ENCODE peak calls at places on chromosome 10, in nine cellular contexts. R is HEK293T; W is neural crest cell; Y is activated naive CD4-positive, alpha-beta T cell treated with anti-CD3 and anti-CD28 coated beads, Interleukin-2, amount 50 U/mL, for 16 hours; Q is uterus; S is PC-9; J is nucleus accumbens; F is B cell; G is AG20443. H is an unnamed sample.

GRCh38 chr10:69089638-69090599 is 2.0 kb downstream of the SRGN start:
- DNase-seq in J (no peak), F (peak; percentile 60), Y (peak; percentile 78), R (no peak), Q (peak; percentile 32), G (no peak), S (no peak), W (no peak), H (peak; percentile 59)

GRCh38 chr10:22564060-22564459 is 150.3 kb downstream of the PIP4K2A start:
- DNase-seq in Q (no peak), Y (no peak), J (no peak), W (no peak), G (no peak), R (no peak), F (no peak), S (no peak), H (no peak)

GRCh38 chr10:63003816-63004453 is 129.2 kb upstream of the NRBF2 start:
- DNase-seq in Y (no peak), J (no peak), F (peak; percentile 4), Q (no peak), R (no peak), W (no peak), G (peak; percentile 13), S (no peak), H (no peak)

GRCh38 chr10:15442056-15442455 is 71.0 kb upstream of the FAM171A1 start:
- DNase-seq in S (no peak), Q (no peak), W (no peak), Y (no peak), J (no peak), F (no peak), G (no peak), R (no peak), H (no peak)

GRCh38 chr10:76274933-76275332 is 843.5 kb downstream of the LRMDA start:
- DNase-seq in G (no peak), J (no peak), Y (no peak), F (no peak), Q (no peak), S (no peak), W (no peak), R (no peak), H (no peak)

GRCh38 chr10:14253079-14253478 is 77.6 kb downstream of the FRMD4A start:
- DNase-seq in S (no peak), Q (no peak), J (no peak), R (no peak), Y (no peak), F (no peak), G (no peak), W (no peak), H (no peak)

GRCh38 chr10:125159932-125160855 is at the start of gene CTBP2:
- DNase-seq in S (no peak), Q (peak; percentile 76), W (peak; percentile 52), R (peak; percentile 72), G (peak; percentile 78), F (peak; percentile 17), Y (no peak), J (peak; percentile 65), H (no peak)

GRCh38 chr10:124344266-124344590 is 74.5 kb downstream of the OAT start:
- DNase-seq in S (no peak), G (no peak), W (no peak), F (no peak), R (no peak), Y (no peak), Q (no peak), J (no peak), H (no peak)

GRCh38 chr10:80493482-80494021 is 39.4 kb downstream of the TSPAN14 start:
- DNase-seq in Q (no peak), R (no peak), F (no peak), W (no peak), J (no peak), S (no peak), Y (no peak), G (peak; percentile 81), H (no peak)

GRCh38 chr10:119595134-119595714 is 1.5 kb downstream of the TIAL1 start:
- DNase-seq in J (no peak), Y (no peak), Q (no peak), W (no peak), R (no peak), G (no peak), F (no peak), S (peak; percentile 38), H (no peak)

GRCh38 chr10:90587081-90587491 is 270.8 kb downstream of the HTR7 start:
- DNase-seq in G (no peak), S (peak; percentile 54), F (no peak), Y (no peak), R (no peak), J (no peak), Q (no peak), W (no peak), H (no peak)

GRCh38 chr10:28215930-28216329 is 86.9 kb downstream of the MPP7 start:
- DNase-seq in G (no peak), Y (no peak), J (no peak), Q (no peak), W (no peak), S (no peak), R (no peak), F (no peak), H (no peak)

GRCh38 chr10:88932539-88933256 is 19.9 kb downstream of the ACTA2 start:
- DNase-seq in S (peak; percentile 79), Y (peak; percentile 27), F (peak; percentile 53), Q (peak; percentile 80), R (peak; percentile 71), J (peak; percentile 31), W (peak; percentile 31), G (peak; percentile 76), H (peak; percentile 35)

GRCh38 chr10:25522946-25523608 is 348.3 kb downstream of the GPR158 start:
- DNase-seq in G (no peak), Q (no peak), S (no peak), Y (no peak), F (no peak), J (no peak), W (no peak), R (peak; percentile 16), H (no peak)

GRCh38 chr10:129941199-129942018 is 22.7 kb downstream of the EBF3 start:
- DNase-seq in G (no peak), J (no peak), Y (no peak), Q (no peak), R (no peak), F (no peak), W (no peak), S (no peak), H (no peak)

GRCh38 chr10:118034755-118035154 is 12.0 kb downstream of the RAB11FIP2 start:
- DNase-seq in Y (no peak), J (no peak), S (no peak), G (no peak), W (no peak), F (no peak), Q (no peak), R (no peak), H (no peak)

GRCh38 chr10:132248455-132249231 is 59.1 kb downstream of the STK32C start:
- DNase-seq in R (peak; percentile 99), F (peak; percentile 63), J (no peak), G (peak; percentile 91), Q (no peak), Y (peak; percentile 54), S (no peak), W (peak; percentile 70), H (peak; percentile 71)

GRCh38 chr10:15540729-15541128 is 169.6 kb upstream of the FAM171A1 start:
- DNase-seq in G (no peak), J (no peak), R (no peak), Q (no peak), S (no peak), F (no peak), Y (no peak), W (no peak), H (no peak)

GRCh38 chr10:70934701-70935100 is 46.3 kb upstream of the PCBD1 start:
- DNase-seq in Y (no peak), Q (no peak), G (no peak), R (no peak), J (no peak), F (no peak), S (no peak), W (no peak), H (no peak)

GRCh38 chr10:63217120-63217605 is 84.0 kb downstream of the NRBF2 start:
- DNase-seq in G (peak; percentile 44), W (no peak), S (peak; percentile 64), Q (no peak), J (no peak), R (peak; percentile 25), F (peak; percentile 58), Y (no peak), H (no peak)

GRCh38 chr10:82377608-82378007 is 502.6 kb downstream of the NRG3 start:
- DNase-seq in J (no peak), R (no peak), G (no peak), S (no peak), F (no peak), W (no peak), Y (no peak), Q (no peak), H (no peak)

GRCh38 chr10:13271552-13272163 is 28.2 kb downstream of the PHYH start:
- DNase-seq in J (peak; percentile 20), G (peak; percentile 39), W (peak; percentile 50), F (peak; percentile 52), Y (peak; percentile 35), Q (peak; percentile 22), R (peak; percentile 67), S (no peak), H (peak; percentile 53)

GRCh38 chr10:123890246-123890645 is 1.4 kb downstream of the CPXM2 start:
- DNase-seq in R (no peak), Y (no peak), F (no peak), G (peak; percentile 43), Q (no peak), W (no peak), S (no peak), J (peak; percentile 39), H (no peak)

GRCh38 chr10:72318383-72319262 is 36.1 kb downstream of the DNAJB12 start:
- DNase-seq in R (no peak), F (no peak), Y (no peak), W (no peak), S (peak; percentile 84), J (no peak), Q (no peak), G (no peak), H (no peak)

GRCh38 chr10:97336942-97337719 is 2.6 kb upstream of the FRAT2 start:
- DNase-seq in Q (no peak), G (no peak), F (no peak), S (peak; percentile 87), Y (no peak), R (no peak), W (no peak), J (no peak), H (no peak)

GRCh38 chr10:44196336-44196735 is 188.6 kb downstream of the CXCL12 start:
- DNase-seq in Y (no peak), R (no peak), G (no peak), J (no peak), Q (no peak), F (no peak), W (no peak), S (no peak), H (no peak)

GRCh38 chr10:62726142-62726541 is 78.4 kb upstream of the ADO start:
- DNase-seq in Q (no peak), J (no peak), F (no peak), G (no peak), R (no peak), S (no peak), Y (peak; percentile 70), W (no peak), H (no peak)

GRCh38 chr10:48881937-48882336 is 57.7 kb downstream of the LRRC18 start:
- DNase-seq in W (no peak), G (no peak), R (no peak), Y (no peak), F (no peak), S (no peak), J (no peak), Q (no peak), H (no peak)

GRCh38 chr10:9254353-9254752 is 1199.9 kb downstream of the GATA3 start:
- DNase-seq in Q (no peak), G (peak; percentile 55), Y (no peak), S (no peak), R (no peak), W (no peak), F (no peak), J (no peak), H (no peak)

GRCh38 chr10:94680544-94680943 is 3.0 kb upstream of the CYP2C18 start:
- DNase-seq in J (no peak), F (no peak), G (no peak), S (no peak), Y (no peak), Q (no peak), W (no peak), R (no peak), H (no peak)

GRCh38 chr10:59006511-59007306 is 169.7 kb upstream of the PHYHIPL start:
- DNase-seq in F (no peak), G (peak; percentile 75), R (no peak), Y (no peak), W (no peak), J (no peak), S (no peak), Q (peak; percentile 16), H (no peak)